ENCODE peak calls at places on chromosomes 11 and 22, in six cellular contexts. M is T-helper 17 cell; T is stimulated activated CD8-positive, alpha-beta memory T cell treated with anti-CD3 and anti-CD28 coated beads, Interleukin-7, amount 100 ng/mL, for 1 hour; Q is fibroblast of lung; U is T-helper 2 cell; I is brain microvascular endothelial cell. K is an unnamed sample.

GRCh38 chr11:72724851-72725730 is 27.1 kb downstream of the ARAP1 start:
- DNase-seq in M (peak; percentile 74), T (peak; percentile 54), Q (peak; percentile 85), U (peak; percentile 80), I (peak; percentile 72), K (peak; percentile 68)

GRCh38 chr22:24834845-24835570 is 29.0 kb downstream of the SGSM1 start:
- DNase-seq in M (no peak), T (no peak), Q (peak; percentile 16), U (no peak), I (no peak), K (no peak)

GRCh38 chr11:35725880-35726279 is 63.3 kb downstream of the TRIM44 start:
- DNase-seq in M (no peak), T (no peak), Q (peak; percentile 83), U (no peak), I (peak; percentile 85), K (peak; percentile 63)

GRCh38 chr11:13009921-13010736 is 1.0 kb downstream of the RASSF10 start:
- DNase-seq in M (no peak), T (no peak), Q (no peak), U (no peak), I (no peak), K (no peak)

GRCh38 chr11:117908261-117908895 is 20.8 kb downstream of the TMPRSS13 start:
- DNase-seq in M (no peak), T (no peak), Q (no peak), U (no peak), I (no peak), K (no peak)

GRCh38 chr11:33157103-33158027 is 3.9 kb downstream of the CSTF3 start:
- DNase-seq in M (no peak), T (no peak), Q (no peak), U (no peak), I (no peak), K (no peak)

GRCh38 chr22:46171940-46172339 is 21.6 kb downstream of the PPARA start:
- DNase-seq in M (no peak), T (no peak), Q (peak; percentile 51), U (no peak), I (peak; percentile 21), K (peak; percentile 64)

GRCh38 chr11:72007587-72007986 is 8.9 kb downstream of the IL18BP start:
- DNase-seq in M (no peak), T (no peak), Q (no peak), U (no peak), I (no peak), K (no peak)

GRCh38 chr22:44186121-44186510 is 5.4 kb downstream of the PARVG start:
- DNase-seq in M (no peak), T (no peak), Q (no peak), U (no peak), I (no peak), K (no peak)

K was measured in HFFc6.